ENCODE peak calls at places on chromosome 10, in six cellular contexts. One of them, this sample, is unnamed.
A peak's percentile ranks its signal among the peaks of the same experiment; 100 is the strongest.

GRCh38 chr10:58282615-58283014 is 13.7 kb downstream of the CISD1 start:
- DNase-seq in heart right ventricle: no peak
- DNase-seq in mesendoderm: peak; percentile 27
- DNase-seq in stimulated activated CD8-positive, alpha-beta memory T cell treated with anti-CD3 and anti-CD28 coated beads, Interleukin-15, amount 100 ng/mL, for 24 hours: no peak
- DNase-seq in progenitor cell of endocrine pancreas: no peak
- DNase-seq in neuronal stem cell: no peak
- DNase-seq in this sample: no peak

GRCh38 chr10:109886788-109887155 is 36.5 kb downstream of the XPNPEP1 start:
- DNase-seq in heart right ventricle: no peak
- DNase-seq in mesendoderm: peak; percentile 45
- DNase-seq in stimulated activated CD8-positive, alpha-beta memory T cell treated with anti-CD3 and anti-CD28 coated beads, Interleukin-15, amount 100 ng/mL, for 24 hours: no peak
- DNase-seq in progenitor cell of endocrine pancreas: no peak
- DNase-seq in neuronal stem cell: no peak
- DNase-seq in this sample: no peak

GRCh38 chr10:16779375-16779774 is 37.8 kb downstream of the RSU1 start:
- DNase-seq in heart right ventricle: no peak
- DNase-seq in mesendoderm: no peak
- DNase-seq in stimulated activated CD8-positive, alpha-beta memory T cell treated with anti-CD3 and anti-CD28 coated beads, Interleukin-15, amount 100 ng/mL, for 24 hours: no peak
- DNase-seq in progenitor cell of endocrine pancreas: no peak
- DNase-seq in neuronal stem cell: no peak
- DNase-seq in this sample: no peak

GRCh38 chr10:49066944-49067730 is 48.2 kb downstream of the VSTM4 start:
- DNase-seq in heart right ventricle: no peak
- DNase-seq in mesendoderm: peak; percentile 87
- DNase-seq in stimulated activated CD8-positive, alpha-beta memory T cell treated with anti-CD3 and anti-CD28 coated beads, Interleukin-15, amount 100 ng/mL, for 24 hours: no peak
- DNase-seq in progenitor cell of endocrine pancreas: no peak
- DNase-seq in neuronal stem cell: no peak
- DNase-seq in this sample: peak; percentile 81

GRCh38 chr10:84499846-84500245 is 171.5 kb downstream of the CCSER2 start:
- DNase-seq in heart right ventricle: no peak
- DNase-seq in mesendoderm: peak; percentile 76
- DNase-seq in stimulated activated CD8-positive, alpha-beta memory T cell treated with anti-CD3 and anti-CD28 coated beads, Interleukin-15, amount 100 ng/mL, for 24 hours: no peak
- DNase-seq in progenitor cell of endocrine pancreas: no peak
- DNase-seq in neuronal stem cell: peak; percentile 35
- DNase-seq in this sample: peak; percentile 11

GRCh38 chr10:73655257-73655989 is 406 bp downstream of the SYNPO2L start:
- DNase-seq in heart right ventricle: no peak
- DNase-seq in mesendoderm: no peak
- DNase-seq in stimulated activated CD8-positive, alpha-beta memory T cell treated with anti-CD3 and anti-CD28 coated beads, Interleukin-15, amount 100 ng/mL, for 24 hours: no peak
- DNase-seq in progenitor cell of endocrine pancreas: no peak
- DNase-seq in neuronal stem cell: no peak
- DNase-seq in this sample: no peak

GRCh38 chr10:84256510-84257342 is 11.9 kb downstream of the RGR start:
- DNase-seq in heart right ventricle: peak; percentile 46
- DNase-seq in mesendoderm: peak; percentile 75
- DNase-seq in stimulated activated CD8-positive, alpha-beta memory T cell treated with anti-CD3 and anti-CD28 coated beads, Interleukin-15, amount 100 ng/mL, for 24 hours: no peak
- DNase-seq in progenitor cell of endocrine pancreas: no peak
- DNase-seq in neuronal stem cell: peak; percentile 52
- DNase-seq in this sample: peak; percentile 28

GRCh38 chr10:128468462-128468861 is 342.2 kb upstream of the MKI67 start:
- DNase-seq in heart right ventricle: no peak
- DNase-seq in mesendoderm: no peak
- DNase-seq in stimulated activated CD8-positive, alpha-beta memory T cell treated with anti-CD3 and anti-CD28 coated beads, Interleukin-15, amount 100 ng/mL, for 24 hours: no peak
- DNase-seq in progenitor cell of endocrine pancreas: no peak
- DNase-seq in neuronal stem cell: no peak
- DNase-seq in this sample: no peak

GRCh38 chr10:601356-601963 is 88.0 kb downstream of the DIP2C start:
- DNase-seq in heart right ventricle: no peak
- DNase-seq in mesendoderm: no peak
- DNase-seq in stimulated activated CD8-positive, alpha-beta memory T cell treated with anti-CD3 and anti-CD28 coated beads, Interleukin-15, amount 100 ng/mL, for 24 hours: no peak
- DNase-seq in progenitor cell of endocrine pancreas: no peak
- DNase-seq in neuronal stem cell: no peak
- DNase-seq in this sample: no peak

GRCh38 chr10:114096864-114097263 is 53.2 kb downstream of the ADRB1 start:
- DNase-seq in heart right ventricle: no peak
- DNase-seq in mesendoderm: no peak
- DNase-seq in stimulated activated CD8-positive, alpha-beta memory T cell treated with anti-CD3 and anti-CD28 coated beads, Interleukin-15, amount 100 ng/mL, for 24 hours: no peak
- DNase-seq in progenitor cell of endocrine pancreas: no peak
- DNase-seq in neuronal stem cell: no peak
- DNase-seq in this sample: no peak

GRCh38 chr10:102283488-102283887 is 38.2 kb downstream of the GBF1 start:
- DNase-seq in heart right ventricle: no peak
- DNase-seq in mesendoderm: no peak
- DNase-seq in stimulated activated CD8-positive, alpha-beta memory T cell treated with anti-CD3 and anti-CD28 coated beads, Interleukin-15, amount 100 ng/mL, for 24 hours: no peak
- DNase-seq in progenitor cell of endocrine pancreas: no peak
- DNase-seq in neuronal stem cell: no peak
- DNase-seq in this sample: no peak

GRCh38 chr10:74177140-74177677 is 26.2 kb downstream of the ADK start:
- DNase-seq in heart right ventricle: no peak
- DNase-seq in mesendoderm: peak; percentile 46
- DNase-seq in stimulated activated CD8-positive, alpha-beta memory T cell treated with anti-CD3 and anti-CD28 coated beads, Interleukin-15, amount 100 ng/mL, for 24 hours: peak; percentile 21
- DNase-seq in progenitor cell of endocrine pancreas: no peak
- DNase-seq in neuronal stem cell: no peak
- DNase-seq in this sample: no peak

GRCh38 chr10:87664276-87664687 is 4.6 kb downstream of the PAPSS2 start:
- DNase-seq in heart right ventricle: no peak
- DNase-seq in mesendoderm: no peak
- DNase-seq in stimulated activated CD8-positive, alpha-beta memory T cell treated with anti-CD3 and anti-CD28 coated beads, Interleukin-15, amount 100 ng/mL, for 24 hours: no peak
- DNase-seq in progenitor cell of endocrine pancreas: no peak
- DNase-seq in neuronal stem cell: no peak
- DNase-seq in this sample: no peak

GRCh38 chr10:49758249-49758930 is 3.7 kb downstream of the OGDHL start:
- DNase-seq in heart right ventricle: no peak
- DNase-seq in mesendoderm: no peak
- DNase-seq in stimulated activated CD8-positive, alpha-beta memory T cell treated with anti-CD3 and anti-CD28 coated beads, Interleukin-15, amount 100 ng/mL, for 24 hours: no peak
- DNase-seq in progenitor cell of endocrine pancreas: no peak
- DNase-seq in neuronal stem cell: no peak
- DNase-seq in this sample: no peak

GRCh38 chr10:28250782-28251181 is 52.1 kb downstream of the MPP7 start:
- DNase-seq in heart right ventricle: no peak
- DNase-seq in mesendoderm: no peak
- DNase-seq in stimulated activated CD8-positive, alpha-beta memory T cell treated with anti-CD3 and anti-CD28 coated beads, Interleukin-15, amount 100 ng/mL, for 24 hours: no peak
- DNase-seq in progenitor cell of endocrine pancreas: no peak
- DNase-seq in neuronal stem cell: no peak
- DNase-seq in this sample: no peak

GRCh38 chr10:132330486-132330833 is 1.5 kb upstream of the LRRC27 start:
- DNase-seq in heart right ventricle: no peak
- DNase-seq in mesendoderm: no peak
- DNase-seq in stimulated activated CD8-positive, alpha-beta memory T cell treated with anti-CD3 and anti-CD28 coated beads, Interleukin-15, amount 100 ng/mL, for 24 hours: no peak
- DNase-seq in progenitor cell of endocrine pancreas: no peak
- DNase-seq in neuronal stem cell: no peak
- DNase-seq in this sample: no peak

GRCh38 chr10:116892873-116893685 is 43.8 kb downstream of the ENO4 start:
- DNase-seq in heart right ventricle: no peak
- DNase-seq in mesendoderm: peak; percentile 10
- DNase-seq in stimulated activated CD8-positive, alpha-beta memory T cell treated with anti-CD3 and anti-CD28 coated beads, Interleukin-15, amount 100 ng/mL, for 24 hours: no peak
- DNase-seq in progenitor cell of endocrine pancreas: no peak
- DNase-seq in neuronal stem cell: no peak
- DNase-seq in this sample: no peak

GRCh38 chr10:116408716-116409115 is 18.9 kb upstream of the PNLIPRP3 start:
- DNase-seq in heart right ventricle: no peak
- DNase-seq in mesendoderm: peak; percentile 30
- DNase-seq in stimulated activated CD8-positive, alpha-beta memory T cell treated with anti-CD3 and anti-CD28 coated beads, Interleukin-15, amount 100 ng/mL, for 24 hours: no peak
- DNase-seq in progenitor cell of endocrine pancreas: no peak
- DNase-seq in neuronal stem cell: no peak
- DNase-seq in this sample: no peak

GRCh38 chr10:77360121-77360520 is 277.5 kb downstream of the KCNMA1 start:
- DNase-seq in heart right ventricle: no peak
- DNase-seq in mesendoderm: peak; percentile 17
- DNase-seq in stimulated activated CD8-positive, alpha-beta memory T cell treated with anti-CD3 and anti-CD28 coated beads, Interleukin-15, amount 100 ng/mL, for 24 hours: no peak
- DNase-seq in progenitor cell of endocrine pancreas: no peak
- DNase-seq in neuronal stem cell: no peak
- DNase-seq in this sample: no peak